ENCODE peak calls at places on chromosomes 12 and 14, in four cellular contexts. F, W, P and D are unnamed samples.

GRCh38 chr14:51382506-51382905 is 142.5 kb downstream of the TMX1 start:
- DNase-seq in P (no peak), F (no peak), W (no peak), D (peak; percentile 33)

GRCh38 chr12:133106253-133106652 is 23.8 kb downstream of the ZNF891 start:
- DNase-seq in W (no peak), F (no peak), P (no peak), D (no peak)

GRCh38 chr12:50101663-50102062 is 2.1 kb upstream of the GPD1 start:
- DNase-seq in W (no peak), F (no peak), P (no peak), D (no peak)

GRCh38 chr12:122348505-122348904 is 74.0 kb downstream of the CLIP1 start:
- DNase-seq in W (no peak), F (no peak), P (no peak), D (no peak)

GRCh38 chr14:85532570-85532969 is 2.6 kb downstream of the FLRT2 start:
- DNase-seq in W (no peak), F (no peak), P (no peak), D (no peak)

GRCh38 chr12:112978163-112979081 is at the start of gene OAS2:
- DNase-seq in F (peak; percentile 54), W (peak; percentile 84), P (peak; percentile 17), D (peak; percentile 24)

GRCh38 chr12:131869871-131870418 is 24.5 kb upstream of the ULK1 start:
- DNase-seq in F (no peak), W (no peak), P (peak; percentile 72), D (no peak)

GRCh38 chr12:27592548-27592947 is 68.5 kb downstream of the PPFIBP1 start:
- DNase-seq in F (no peak), W (no peak), P (peak; percentile 76), D (no peak)

GRCh38 chr12:27970391-27970980 is 2.0 kb downstream of the PTHLH start:
- DNase-seq in W (peak; percentile 9), P (no peak), F (no peak), D (no peak)

GRCh38 chr14:100104523-100105300 is 39.5 kb downstream of the EVL start:
- DNase-seq in F (no peak), P (no peak), W (no peak), D (no peak)

GRCh38 chr12:43766291-43766690 is 7.5 kb downstream of the IRAK4 start:
- DNase-seq in W (no peak), F (no peak), P (no peak), D (no peak)

GRCh38 chr14:105163040-105163742 is 5.4 kb downstream of the JAG2 start:
- DNase-seq in W (no peak), P (no peak), F (no peak), D (peak; percentile 74)

GRCh38 chr14:65745396-65746190 is 333.1 kb downstream of the FUT8 start:
- DNase-seq in P (no peak), W (no peak), F (no peak), D (no peak)

GRCh38 chr14:23538049-23538718 is 13.4 kb downstream of the ZFHX2 start:
- DNase-seq in W (no peak), P (no peak), F (no peak), D (no peak)

GRCh38 chr12:60148109-60148508 is 552.3 kb downstream of the SLC16A7 start:
- DNase-seq in F (no peak), P (no peak), W (no peak), D (no peak)

GRCh38 chr12:958449-959123 is 9.1 kb upstream of the RAD52 start:
- DNase-seq in P (no peak), W (no peak), F (no peak), D (no peak)

GRCh38 chr14:101624579-101624978 is 63.3 kb downstream of the DIO3 start:
- DNase-seq in F (no peak), P (no peak), W (no peak), D (peak; percentile 25)

GRCh38 chr12:125110641-125111360 is 45.6 kb downstream of the AACS start:
- DNase-seq in W (no peak), F (no peak), P (peak; percentile 2), D (no peak)